ENCODE peak calls at places on chromosomes 4 and X, in eight cellular contexts. G, N, O, Y, B, E, H and J are unnamed samples.

GRCh38 chrX:42073468-42073867 is 150.1 kb upstream of the CASK start:
- DNase-seq in G (no peak), Y (no peak), O (no peak), N (no peak), H (no peak), E (no peak), B (no peak), J (no peak)

GRCh38 chrX:39935414-39936064 is 162.2 kb downstream of the BCOR start:
- DNase-seq in O (no peak), B (no peak), H (no peak), N (no peak), E (no peak), Y (no peak), G (no peak), J (no peak)

GRCh38 chr4:146224331-146224966 is 10.1 kb downstream of the REELD1 start:
- DNase-seq in H (peak; percentile 46), Y (no peak), G (no peak), N (no peak), O (no peak), E (no peak), B (no peak), J (no peak)

GRCh38 chr4:21451032-21451431 is 497.5 kb downstream of the KCNIP4 start:
- DNase-seq in H (no peak), Y (no peak), O (no peak), B (no peak), G (no peak), E (no peak), N (no peak), J (no peak)

GRCh38 chrX:46912673-46913491 is 661 bp downstream of the JADE3 start:
- DNase-seq in E (peak; percentile 49), H (peak; percentile 14), O (peak; percentile 66), B (peak; percentile 40), G (peak; percentile 61), N (peak; percentile 41), Y (peak; percentile 50), J (peak; percentile 38)

GRCh38 chr4:102620697-102621497 is 119.7 kb downstream of the NFKB1 start:
- DNase-seq in Y (peak; percentile 47), G (no peak), O (peak; percentile 64), B (peak; percentile 62), N (no peak), H (peak; percentile 87), E (peak; percentile 75), J (peak; percentile 31)

GRCh38 chr4:117577686-117578085 is 456.6 kb upstream of the NDST3 start:
- DNase-seq in O (no peak), H (no peak), Y (no peak), E (no peak), B (no peak), G (no peak), N (no peak), J (no peak)

GRCh38 chrX:47574096-47574553 is 8.1 kb upstream of the TIMP1 start:
- DNase-seq in G (peak; percentile 42), O (no peak), B (no peak), E (no peak), N (no peak), H (no peak), Y (no peak), J (no peak)

GRCh38 chr4:101259876-101260275 is 87.5 kb downstream of the PPP3CA start:
- DNase-seq in N (no peak), Y (no peak), H (peak; percentile 27), E (no peak), O (peak; percentile 50), B (no peak), G (no peak), J (no peak)

GRCh38 chr4:94758141-94758699 is 465 bp downstream of the BMPR1B start:
- DNase-seq in Y (peak; percentile 13), H (peak; percentile 24), O (no peak), B (peak; percentile 5), N (peak; percentile 27), G (peak; percentile 71), E (no peak), J (peak; percentile 5)

GRCh38 chr4:135354876-135355275 is 1153.3 kb upstream of the PABPC4L start:
- DNase-seq in G (no peak), Y (no peak), B (no peak), N (no peak), E (no peak), O (no peak), H (no peak), J (no peak)

GRCh38 chr4:16659120-16659519 is 239.3 kb downstream of the LDB2 start:
- DNase-seq in O (no peak), B (no peak), Y (no peak), G (no peak), E (no peak), N (no peak), H (peak; percentile 77), J (no peak)

GRCh38 chr4:124334119-124334518 is 378.4 kb downstream of the ANKRD50 start:
- DNase-seq in N (no peak), B (peak; percentile 80), H (peak; percentile 91), O (peak; percentile 31), E (no peak), Y (no peak), G (peak; percentile 20), J (peak; percentile 39)

GRCh38 chrX:53714580-53715335 is 28.2 kb upstream of the HUWE1 start:
- DNase-seq in H (peak; percentile 54), O (peak; percentile 89), E (no peak), G (no peak), Y (peak; percentile 14), N (no peak), B (peak; percentile 14), J (peak; percentile 79)
- TF ChIP-seq CTCF in H (peak; percentile 13), O (peak; percentile 2), E (no peak), G (no peak), Y (no peak), N (no peak), B (no peak), J (no peak)

DNA sequence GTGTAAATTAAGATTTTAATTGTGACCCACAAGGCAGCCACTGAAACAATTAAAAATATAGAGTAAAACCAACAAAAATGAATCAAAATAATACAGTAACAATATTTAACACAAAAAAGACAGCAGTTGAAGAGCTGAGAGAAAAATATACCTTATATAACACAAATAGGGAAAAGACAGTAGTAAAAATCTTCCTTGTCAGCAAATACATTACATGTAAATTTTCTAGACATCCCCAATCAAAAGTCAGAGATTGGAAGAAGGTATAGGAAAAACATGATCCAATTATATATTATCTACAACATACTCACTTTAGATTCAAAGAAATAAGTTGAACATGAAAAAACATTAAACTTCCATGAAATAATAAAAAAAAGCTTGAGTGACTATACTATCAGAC is 330.8 kb downstream of the UBE2NL start:
- DNase-seq in B (no peak), E (no peak), O (no peak), G (no peak), H (no peak), N (no peak), Y (no peak), J (no peak)
- TF ChIP-seq CTCF in B (no peak), E (no peak), O (no peak), G (no peak), H (no peak), N (no peak), Y (no peak), J (no peak)

DNA sequence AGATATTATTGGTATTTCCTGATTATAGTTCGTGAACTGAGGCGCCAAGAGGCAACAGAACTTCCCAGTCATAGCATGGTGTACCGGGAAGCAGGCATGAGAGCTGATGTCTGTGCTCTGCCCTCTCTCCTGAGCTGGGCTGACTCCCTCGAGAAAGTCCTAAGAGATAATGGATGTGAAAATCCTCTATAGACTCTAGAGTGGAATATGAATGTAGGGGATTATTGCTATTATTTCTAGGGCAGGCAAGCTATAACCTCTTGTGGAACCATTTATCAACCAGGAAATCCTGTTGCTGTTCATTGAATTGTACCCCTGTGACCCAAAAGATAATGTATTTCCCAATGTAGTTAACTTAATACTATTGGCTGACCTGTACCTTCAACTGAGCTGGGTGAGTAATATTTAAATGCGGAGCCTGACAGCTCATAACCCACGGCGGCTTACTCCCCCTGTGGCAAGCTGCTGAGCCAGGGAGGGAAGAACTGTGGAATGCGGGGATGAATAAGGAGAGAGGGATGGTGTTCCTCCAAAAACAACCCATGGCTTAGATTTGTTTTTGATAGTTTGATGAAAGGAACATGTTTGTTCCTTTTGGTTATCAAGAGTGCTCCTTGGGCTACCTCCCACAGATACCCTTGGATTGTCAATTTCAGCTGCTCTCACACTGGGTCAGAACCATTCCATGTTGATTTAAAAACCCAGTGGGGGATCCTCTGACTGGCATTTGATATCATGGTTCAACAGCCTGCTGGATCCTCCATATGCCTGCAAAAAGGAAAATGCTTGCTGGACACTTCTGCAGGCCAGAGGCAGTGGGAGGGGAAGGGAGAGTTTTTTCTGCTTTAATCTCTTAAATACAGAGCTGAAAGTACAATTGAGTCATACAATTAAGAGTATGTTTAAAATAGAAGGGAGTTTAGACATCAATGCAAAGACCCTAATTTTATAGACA is 339.0 kb upstream of the BOD1L1 start:
- DNase-seq in G (no peak), H (peak; percentile 85), Y (no peak), B (no peak), E (peak; percentile 55), N (no peak), O (no peak), J (no peak)
- TF ChIP-seq CTCF in G (no peak), H (peak; percentile 39), Y (no peak), B (no peak), E (no peak), N (no peak), O (no peak), J (no peak)

GRCh38 chr4:41992967-41993857 is 2.9 kb downstream of the SLC30A9 start:
- DNase-seq in O (no peak), G (no peak), H (no peak), B (no peak), Y (no peak), E (no peak), N (no peak), J (no peak)

GRCh38 chr4:41990029-41990382 is 324 bp upstream of the SLC30A9 start:
- DNase-seq in B (no peak), E (no peak), N (no peak), G (no peak), O (no peak), Y (no peak), H (no peak), J (no peak)

GRCh38 chr4:41991916-41992767 is 1.8 kb downstream of the SLC30A9 start:
- DNase-seq in O (no peak), Y (no peak), H (peak; percentile 11), E (no peak), G (no peak), B (no peak), N (no peak), J (no peak)

GRCh38 chr4:41994461-41994860 is 4.1 kb downstream of the SLC30A9 start:
- DNase-seq in E (no peak), O (no peak), G (no peak), B (no peak), H (no peak), N (no peak), Y (no peak), J (no peak)

DNA sequence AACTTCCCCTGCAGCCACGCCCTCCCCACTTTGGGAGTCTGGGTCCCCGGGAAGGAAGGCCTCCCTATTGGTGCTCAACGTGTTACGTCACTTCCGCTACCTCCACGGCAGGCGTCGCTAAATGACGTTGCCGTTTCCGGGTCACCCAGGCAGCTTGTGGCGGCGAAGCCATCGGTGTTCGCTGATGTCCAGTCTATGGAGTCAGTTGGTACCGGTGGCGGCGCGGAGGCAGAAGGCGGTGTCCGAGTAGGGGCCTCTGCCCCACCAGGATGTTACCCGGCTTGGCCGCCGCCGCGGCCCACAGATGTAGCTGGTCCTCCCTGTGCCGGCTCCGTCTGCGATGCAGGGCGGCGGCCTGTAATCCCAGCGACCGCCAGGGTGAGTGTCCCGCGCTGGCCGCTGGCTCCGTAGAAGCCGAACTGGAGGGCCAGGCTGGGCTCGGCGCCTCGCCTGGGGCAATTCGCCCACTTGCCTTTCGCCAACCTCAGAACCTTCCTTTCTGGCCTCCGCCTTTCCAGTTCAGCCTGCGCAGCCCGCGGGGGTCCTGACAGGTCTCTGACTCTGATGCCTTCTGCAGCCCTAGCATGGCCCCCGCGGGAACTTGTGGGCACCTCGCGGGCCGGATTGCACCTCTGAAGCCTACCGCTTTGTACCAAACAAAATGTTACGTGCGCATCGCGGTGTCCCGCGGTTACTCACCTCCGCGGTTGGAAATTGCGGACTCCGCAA is at the start of gene SLC30A9:
- DNase-seq in H (peak; percentile 93), Y (peak; percentile 96), N (peak; percentile 91), E (peak; percentile 96), B (peak; percentile 98), O (peak; percentile 95), G (peak; percentile 89), J (peak; percentile 96)
- TF ChIP-seq CTCF in H (peak; percentile 50), Y (peak; percentile 37), N (peak; percentile 46), E (peak; percentile 44), B (no peak), O (no peak), G (peak; percentile 41), J (peak; percentile 37)